ENCODE peak calls at places on chromosomes 1 and 21, in nine cellular contexts. L is dorsolateral prefrontal cortex, K is fibroblast of mammary gland, D is RWPE1, G is HCT116, R is GM12878, T is MM.1S, J is ovary, Y is suprapubic skin. V is an unnamed sample.

GRCh38 chr1:171641076-171641864 is 11.2 kb downstream of the MYOC start:
- DNase-seq in L (no peak), K (no peak), D (no peak), G (no peak), R (no peak), T (no peak), J (no peak), Y (no peak), V (no peak)

GRCh38 chr1:6519935-6520621 is 28.6 kb upstream of the PLEKHG5 start:
- DNase-seq in L (peak), K (peak), D (peak), G (no peak), R (no peak), T (no peak), J (peak), Y (no peak), V (no peak)

GRCh38 chr1:17198476-17199258 is 6.3 kb upstream of the PADI1 start:
- DNase-seq in L (peak), K (no peak), D (no peak), G (no peak), R (no peak), T (no peak), J (no peak), Y (peak), V (no peak)

GRCh38 chr1:51299185-51299584 is 31.2 kb downstream of the TTC39A start:
- DNase-seq in L (no peak), K (no peak), D (no peak), G (no peak), R (no peak), T (no peak), J (no peak), Y (no peak), V (no peak)

GRCh38 chr1:55825486-55825885 is 610.3 kb upstream of the USP24 start:
- DNase-seq in L (no peak), K (no peak), D (no peak), G (no peak), R (no peak), T (no peak), J (no peak), Y (no peak), V (no peak)

GRCh38 chr1:10339815-10340214 is 59.0 kb upstream of the PGD start:
- DNase-seq in L (peak), K (peak), D (peak), G (peak), R (no peak), T (no peak), J (no peak), Y (no peak), V (no peak)

GRCh38 chr1:44590475-44590874 is 83.8 kb downstream of the TMEM53 start:
- DNase-seq in L (no peak), K (no peak), D (peak), G (no peak), R (no peak), T (no peak), J (no peak), Y (no peak), V (no peak)

GRCh38 chr1:15094056-15094455 is 59.5 kb upstream of the TMEM51 start:
- DNase-seq in L (no peak), K (no peak), D (no peak), G (no peak), R (no peak), T (no peak), J (no peak), Y (no peak), V (no peak)

GRCh38 chr1:234820597-234820996 is 210.6 kb upstream of the IRF2BP2 start:
- DNase-seq in L (no peak), K (no peak), D (no peak), G (no peak), R (no peak), T (no peak), J (no peak), Y (no peak), V (no peak)

GRCh38 chr1:233520510-233521191 is 93.3 kb upstream of the KCNK1 start:
- DNase-seq in L (no peak), K (peak), D (peak), G (peak), R (no peak), T (no peak), J (no peak), Y (no peak), V (no peak)

GRCh38 chr1:12376236-12377064 is 146.6 kb downstream of the VPS13D start:
- DNase-seq in L (no peak), K (no peak), D (no peak), G (no peak), R (no peak), T (no peak), J (no peak), Y (no peak), V (no peak)

GRCh38 chr1:2586154-2587070 is at the start of gene PRXL2B:
- DNase-seq in L (peak), K (peak), D (peak), G (peak), R (peak), T (peak), J (peak), Y (peak), V (peak)

GRCh38 chr21:27201197-27201596 is 234.3 kb upstream of the ADAMTS5 start:
- DNase-seq in L (no peak), K (peak), D (no peak), G (no peak), R (no peak), T (no peak), J (no peak), Y (no peak), V (no peak)

GRCh38 chr1:81034366-81034765 is 766.4 kb upstream of the ADGRL2 start:
- DNase-seq in L (no peak), K (no peak), D (no peak), G (no peak), R (no peak), T (no peak), J (no peak), Y (no peak), V (no peak)

GRCh38 chr1:47527653-47528272 is 89.9 kb downstream of the FOXD2 start:
- DNase-seq in L (no peak), K (no peak), D (peak), G (peak), R (no peak), T (no peak), J (no peak), Y (no peak), V (no peak)

GRCh38 chr1:9385801-9386573 is 93.3 kb downstream of the SPSB1 start:
- DNase-seq in L (no peak), K (no peak), D (no peak), G (no peak), R (no peak), T (no peak), J (no peak), Y (no peak), V (no peak)

GRCh38 chr1:203304919-203305808 is at the start of gene BTG2:
- DNase-seq in L (peak), K (peak), D (peak), G (peak), R (no peak), T (peak), J (peak), Y (peak), V (peak)

GRCh38 chr1:57131701-57132394 is 166.0 kb upstream of the C8B start:
- DNase-seq in L (no peak), K (peak), D (peak), G (no peak), R (no peak), T (no peak), J (no peak), Y (no peak), V (no peak)

GRCh38 chr1:209651148-209651547 is 1.1 kb downstream of the LAMB3 start:
- DNase-seq in L (no peak), K (peak), D (peak), G (peak), R (no peak), T (peak), J (no peak), Y (peak), V (no peak)

GRCh38 chr1:204480515-204480914 is 14.1 kb downstream of the PIK3C2B start:
- DNase-seq in L (no peak), K (no peak), D (no peak), G (no peak), R (no peak), T (no peak), J (no peak), Y (no peak), V (no peak)

GRCh38 chr21:29221259-29221744 is 77.4 kb upstream of the BACH1 start:
- DNase-seq in L (no peak), K (no peak), D (no peak), G (no peak), R (no peak), T (no peak), J (no peak), Y (no peak), V (no peak)

GRCh38 chr1:180594723-180595122 is 36.0 kb downstream of the OVAAL start:
- DNase-seq in L (no peak), K (no peak), D (no peak), G (no peak), R (no peak), T (no peak), J (no peak), Y (no peak), V (no peak)

GRCh38 chr1:198437352-198437751 is 103.1 kb downstream of the ATP6V1G3 start:
- DNase-seq in L (no peak), K (peak), D (no peak), G (no peak), R (no peak), T (no peak), J (no peak), Y (no peak), V (no peak)

GRCh38 chr1:94713472-94714141 is 106.5 kb upstream of the SLC44A3 start:
- DNase-seq in L (peak), K (peak), D (peak), G (peak), R (no peak), T (no peak), J (peak), Y (peak), V (no peak)

GRCh38 chr1:41321277-41321676 is 40.0 kb upstream of the FOXO6 start:
- DNase-seq in L (no peak), K (no peak), D (no peak), G (no peak), R (no peak), T (no peak), J (no peak), Y (no peak), V (no peak)

GRCh38 chr1:100736766-100737165 is 17.2 kb downstream of the VCAM1 start:
- DNase-seq in L (no peak), K (peak), D (no peak), G (no peak), R (no peak), T (peak), J (no peak), Y (no peak), V (no peak)

GRCh38 chr1:178493301-178493741 is 3.4 kb downstream of the CLEC20A start:
- DNase-seq in L (no peak), K (no peak), D (no peak), G (no peak), R (no peak), T (no peak), J (no peak), Y (no peak), V (no peak)

GRCh38 chr1:58156801-58157200 is 389.7 kb downstream of the OMA1 start:
- DNase-seq in L (no peak), K (no peak), D (no peak), G (no peak), R (no peak), T (no peak), J (no peak), Y (no peak), V (no peak)

GRCh38 chr1:227612658-227613057 is 49.3 kb downstream of the ZNF678 start:
- DNase-seq in L (no peak), K (no peak), D (no peak), G (no peak), R (no peak), T (no peak), J (no peak), Y (no peak), V (no peak)

GRCh38 chr1:245074232-245074747 is 80.5 kb upstream of the KIF26B start:
- DNase-seq in L (no peak), K (no peak), D (peak), G (no peak), R (no peak), T (no peak), J (no peak), Y (no peak), V (no peak)

GRCh38 chr1:113388621-113389355 is 1.5 kb upstream of the MAGI3 start:
- DNase-seq in L (no peak), K (no peak), D (peak), G (no peak), R (no peak), T (no peak), J (peak), Y (no peak), V (no peak)

GRCh38 chr1:29650476-29650875 is 414.2 kb downstream of the PTPRU start:
- DNase-seq in L (no peak), K (no peak), D (no peak), G (no peak), R (no peak), T (no peak), J (no peak), Y (no peak), V (no peak)

DNA sequence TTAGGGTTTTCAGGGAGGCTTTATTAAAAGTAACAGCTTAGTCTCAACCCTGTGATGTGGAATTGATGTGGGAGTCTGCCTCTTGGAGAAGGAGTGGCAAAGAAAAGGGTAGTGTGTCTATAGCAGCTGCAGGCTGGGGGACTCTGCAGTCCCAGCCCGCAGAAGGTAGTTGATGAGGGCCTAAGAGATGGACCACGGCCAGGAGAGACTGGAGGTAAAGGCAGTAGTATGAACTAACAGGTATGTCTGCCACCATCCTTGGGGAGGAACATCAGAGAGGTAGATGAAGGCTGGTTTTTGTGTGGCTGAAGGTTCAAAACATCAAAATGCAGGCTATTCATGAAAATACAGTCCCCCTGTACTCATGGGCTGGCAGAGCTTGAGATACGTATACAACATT is 112.1 kb downstream of the KCTD3 start:
- DNase-seq in L (no peak), K (no peak), D (no peak), G (no peak), R (no peak), T (no peak), J (no peak), Y (no peak), V (no peak)
- TF ChIP-seq CTCF in L (no peak), K (no peak), D (no peak), G (no peak), R (no peak), T (no peak), J (no peak), Y (no peak), V (no peak)

GRCh38 chr21:42654913-42655796 is 1.7 kb downstream of the PDE9A start:
- DNase-seq in L (no peak), K (no peak), D (no peak), G (no peak), R (no peak), T (no peak), J (no peak), Y (no peak), V (no peak)

GRCh38 chr21:42652527-42653491 is 612 bp upstream of the PDE9A start:
- DNase-seq in L (peak), K (peak), D (no peak), G (no peak), R (no peak), T (no peak), J (peak), Y (no peak), V (no peak)

GRCh38 chr21:42655797-42656770 is 2.7 kb downstream of the PDE9A start:
- DNase-seq in L (no peak), K (no peak), D (no peak), G (no peak), R (no peak), T (no peak), J (no peak), Y (no peak), V (no peak)

GRCh38 chr21:42653492-42654061 is at the start of gene PDE9A:
- DNase-seq in L (no peak), K (no peak), D (no peak), G (no peak), R (no peak), T (no peak), J (peak), Y (no peak), V (no peak)

DNA sequence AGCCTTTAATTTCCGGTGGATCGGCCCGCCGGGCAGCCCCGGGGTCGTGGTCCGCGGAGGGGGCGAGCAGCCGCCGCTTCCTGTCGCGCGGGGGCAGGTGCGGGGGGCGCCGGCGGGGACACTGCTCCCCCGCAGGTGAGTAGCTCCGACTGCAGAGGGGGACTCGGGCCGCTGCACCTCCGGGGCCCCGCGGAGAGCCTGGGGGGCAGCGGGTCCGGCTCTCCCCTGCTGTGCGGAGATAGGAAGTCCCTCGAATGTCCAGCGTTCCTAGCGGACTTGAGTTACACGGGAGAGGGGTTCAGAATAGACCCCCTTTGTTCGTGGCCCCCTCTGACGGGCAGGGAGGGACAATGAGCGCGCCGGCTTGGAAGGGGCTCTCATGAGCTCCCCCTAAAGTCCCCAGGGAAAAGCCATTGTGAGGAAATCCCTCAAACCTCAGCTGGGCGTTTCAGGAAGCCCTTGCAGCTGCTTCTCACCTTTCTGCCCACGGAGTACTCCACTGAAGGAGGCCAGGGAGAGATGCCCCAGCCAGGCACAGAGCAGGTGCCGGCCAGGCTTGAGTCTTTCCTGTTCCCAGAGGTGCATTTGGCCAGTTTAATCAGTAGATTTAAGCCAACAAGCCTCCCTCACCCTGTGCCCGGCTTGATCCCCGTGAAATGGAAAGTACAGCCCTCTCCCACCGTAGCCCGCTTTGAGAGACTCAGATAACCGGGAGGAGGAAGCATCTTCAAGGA is 925 bp downstream of the PDE9A start:
- DNase-seq in L (no peak), K (no peak), D (no peak), G (no peak), R (no peak), T (no peak), J (no peak), Y (no peak), V (no peak)
- TF ChIP-seq CTCF in L (no peak), K (no peak), D (no peak), G (peak), R (no peak), T (no peak), J (no peak), Y (no peak), V (no peak)

DNA sequence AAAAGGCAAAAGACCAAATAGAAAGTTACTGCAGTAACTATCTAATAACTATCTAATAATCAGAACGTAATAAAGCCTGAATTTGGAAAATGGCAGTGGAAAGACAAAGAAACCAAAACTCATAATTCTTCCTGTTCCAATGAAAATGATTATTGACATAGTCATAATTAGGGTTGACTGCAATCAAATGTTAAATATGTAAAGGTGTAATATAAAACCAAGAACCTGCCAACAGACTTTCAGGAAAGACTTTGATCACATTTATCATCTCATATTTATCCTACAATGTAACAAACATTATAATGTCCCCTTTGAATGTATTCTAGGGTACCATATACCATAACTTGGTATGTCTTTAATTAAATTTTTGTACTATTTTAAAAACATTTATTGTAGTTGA is 26.9 kb downstream of the NRIP1 start:
- DNase-seq in L (no peak), K (no peak), D (no peak), G (no peak), R (no peak), T (no peak), J (no peak), Y (no peak), V (no peak)
- TF ChIP-seq CTCF in L (no peak), K (no peak), D (no peak), G (no peak), R (no peak), T (no peak), J (no peak), Y (no peak), V (no peak)

GRCh38 chr1:54671985-54672608 is 30.5 kb downstream of the MROH7 start:
- DNase-seq in L (no peak), K (peak), D (peak), G (peak), R (peak), T (peak), J (no peak), Y (no peak), V (peak)
- TF ChIP-seq CTCF in L (peak), K (peak), D (peak), G (peak), R (peak), T (peak), J (no peak), Y (peak), V (peak)

GRCh38 chr21:31845151-31845550 is 27.7 kb upstream of the HUNK start:
- DNase-seq in L (no peak), K (no peak), D (no peak), G (no peak), R (no peak), T (no peak), J (no peak), Y (no peak), V (no peak)
- TF ChIP-seq CTCF in L (no peak), K (no peak), D (no peak), G (no peak), R (no peak), T (no peak), J (no peak), Y (no peak), V (no peak)

GRCh38 chr1:28160677-28161328 is 15.7 kb downstream of the PTAFR start:
- DNase-seq in L (no peak), K (peak), D (peak), G (no peak), R (no peak), T (no peak), J (no peak), Y (no peak), V (no peak)
- TF ChIP-seq CTCF in L (no peak), K (no peak), D (no peak), G (no peak), R (no peak), T (no peak), J (no peak), Y (no peak), V (no peak)

GRCh38 chr21:39971961-39972360 is 104.7 kb downstream of the PCP4 start:
- DNase-seq in L (no peak), K (no peak), D (no peak), G (no peak), R (no peak), T (no peak), J (no peak), Y (no peak), V (no peak)

GRCh38 chr21:39969691-39970364 is 102.6 kb downstream of the PCP4 start:
- DNase-seq in L (no peak), K (no peak), D (no peak), G (no peak), R (no peak), T (peak), J (no peak), Y (no peak), V (no peak)

GRCh38 chr21:39966786-39967185 is 99.5 kb downstream of the PCP4 start:
- DNase-seq in L (no peak), K (no peak), D (no peak), G (no peak), R (no peak), T (no peak), J (no peak), Y (no peak), V (no peak)

GRCh38 chr21:39972471-39972870 is 105.2 kb downstream of the PCP4 start:
- DNase-seq in L (no peak), K (no peak), D (no peak), G (no peak), R (no peak), T (no peak), J (no peak), Y (no peak), V (no peak)

DNA sequence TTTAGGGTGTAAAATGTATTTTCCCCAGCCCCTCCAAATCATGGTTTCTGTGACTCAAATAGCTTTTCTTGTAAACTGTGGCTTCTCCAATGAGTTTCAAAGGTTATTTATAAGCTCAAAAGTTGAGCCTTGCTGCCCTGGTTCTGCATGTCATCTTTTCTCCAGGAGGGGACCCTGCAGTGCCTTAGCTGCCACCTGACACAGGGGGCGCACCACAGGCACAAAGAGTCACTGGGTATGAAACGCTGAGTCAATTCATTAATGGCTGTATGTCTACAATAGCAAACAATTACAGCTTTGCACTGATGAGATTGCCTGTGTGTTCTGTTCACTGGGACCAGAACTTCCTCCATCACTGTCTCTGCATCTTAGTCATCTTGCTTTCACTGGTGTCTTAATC is 100.8 kb downstream of the PCP4 start:
- DNase-seq in L (no peak), K (no peak), D (no peak), G (no peak), R (no peak), T (peak), J (no peak), Y (no peak), V (no peak)
- TF ChIP-seq CTCF in L (no peak), K (no peak), D (no peak), G (no peak), R (no peak), T (peak), J (no peak), Y (no peak), V (no peak)

GRCh38 chr1:103997631-103998030 is 247.9 kb downstream of the AMY1C start:
- DNase-seq in L (no peak), K (no peak), D (no peak), G (no peak), R (no peak), T (no peak), J (no peak), Y (no peak), V (no peak)
- TF ChIP-seq CTCF in L (no peak), K (no peak), D (no peak), G (no peak), R (no peak), T (no peak), J (no peak), Y (no peak), V (no peak)